ENCODE peak calls at places on chromosomes 6 and 20, in six cellular contexts. One of them, this sample, is unnamed.

GRCh38 chr6:151005126-151005525 is 139.6 kb downstream of the MTHFD1L start:
- DNase-seq in A549: no peak
- DNase-seq in endothelial cell: no peak
- DNase-seq in putamen: no peak
- DNase-seq in NAMALWA: no peak
- DNase-seq in T-helper 1 cell: no peak
- DNase-seq in this sample: no peak

GRCh38 chr6:26195924-26196845 is 109.0 kb downstream of the HFE start:
- DNase-seq in putamen: no peak
- DNase-seq in A549: no peak
- DNase-seq in NAMALWA: peak; percentile 89
- DNase-seq in endothelial cell: no peak
- DNase-seq in T-helper 1 cell: no peak
- DNase-seq in this sample: no peak

GRCh38 chr6:57141451-57142177 is 30.5 kb upstream of the BAG2 start:
- DNase-seq in A549: no peak
- DNase-seq in NAMALWA: no peak
- DNase-seq in endothelial cell: no peak
- DNase-seq in T-helper 1 cell: no peak
- DNase-seq in putamen: no peak
- DNase-seq in this sample: no peak

GRCh38 chr6:148962854-148963515 is 216.2 kb downstream of the UST start:
- DNase-seq in NAMALWA: no peak
- DNase-seq in endothelial cell: no peak
- DNase-seq in putamen: no peak
- DNase-seq in T-helper 1 cell: no peak
- DNase-seq in A549: no peak
- DNase-seq in this sample: no peak

GRCh38 chr20:34621383-34622367 is 55.2 kb downstream of the PIGU start:
- DNase-seq in endothelial cell: no peak
- DNase-seq in NAMALWA: no peak
- DNase-seq in T-helper 1 cell: no peak
- DNase-seq in putamen: no peak
- DNase-seq in A549: peak; percentile 60
- DNase-seq in this sample: no peak

GRCh38 chr6:5998741-5999687 is 7.7 kb downstream of the NRN1 start:
- DNase-seq in endothelial cell: peak; percentile 63
- DNase-seq in putamen: no peak
- DNase-seq in NAMALWA: no peak
- DNase-seq in T-helper 1 cell: no peak
- DNase-seq in A549: no peak
- DNase-seq in this sample: no peak

GRCh38 chr6:116030745-116031144 is 29.9 kb downstream of the FRK start:
- DNase-seq in A549: no peak
- DNase-seq in NAMALWA: no peak
- DNase-seq in T-helper 1 cell: no peak
- DNase-seq in endothelial cell: no peak
- DNase-seq in putamen: no peak
- DNase-seq in this sample: no peak

GRCh38 chr6:80319286-80319685 is 212.8 kb downstream of the BCKDHB start:
- DNase-seq in putamen: no peak
- DNase-seq in endothelial cell: no peak
- DNase-seq in NAMALWA: no peak
- DNase-seq in A549: no peak
- DNase-seq in T-helper 1 cell: no peak
- DNase-seq in this sample: no peak

GRCh38 chr20:24959591-24960301 is 10.7 kb downstream of the CST7 start:
- DNase-seq in putamen: no peak
- DNase-seq in T-helper 1 cell: no peak
- DNase-seq in A549: no peak
- DNase-seq in endothelial cell: no peak
- DNase-seq in NAMALWA: no peak
- DNase-seq in this sample: peak; percentile 87

GRCh38 chr6:1851681-1852456 is 242.2 kb downstream of the FOXC1 start:
- DNase-seq in endothelial cell: no peak
- DNase-seq in A549: no peak
- DNase-seq in putamen: no peak
- DNase-seq in NAMALWA: no peak
- DNase-seq in T-helper 1 cell: no peak
- DNase-seq in this sample: no peak

GRCh38 chr6:9252784-9253183 is 817.4 kb upstream of the SLC35B3 start:
- DNase-seq in endothelial cell: no peak
- DNase-seq in putamen: no peak
- DNase-seq in NAMALWA: no peak
- DNase-seq in A549: no peak
- DNase-seq in T-helper 1 cell: no peak
- DNase-seq in this sample: no peak

GRCh38 chr6:157518399-157519250 is 137.6 kb downstream of the ZDHHC14 start:
- DNase-seq in putamen: no peak
- DNase-seq in A549: peak; percentile 15
- DNase-seq in NAMALWA: no peak
- DNase-seq in endothelial cell: no peak
- DNase-seq in T-helper 1 cell: no peak
- DNase-seq in this sample: peak; percentile 69

GRCh38 chr6:157609556-157609955 is 213.5 kb upstream of the SNX9 start:
- DNase-seq in T-helper 1 cell: no peak
- DNase-seq in putamen: no peak
- DNase-seq in endothelial cell: no peak
- DNase-seq in NAMALWA: no peak
- DNase-seq in A549: no peak
- DNase-seq in this sample: peak; percentile 45

GRCh38 chr6:3751019-3751729 is at the start of gene PXDC1:
- DNase-seq in T-helper 1 cell: no peak
- DNase-seq in NAMALWA: no peak
- DNase-seq in putamen: no peak
- DNase-seq in endothelial cell: peak; percentile 27
- DNase-seq in A549: no peak
- DNase-seq in this sample: no peak

GRCh38 chr6:50128420-50129005 is 78.8 kb upstream of the DEFB112 start:
- DNase-seq in endothelial cell: no peak
- DNase-seq in A549: no peak
- DNase-seq in NAMALWA: peak; percentile 32
- DNase-seq in T-helper 1 cell: no peak
- DNase-seq in putamen: no peak
- DNase-seq in this sample: no peak

GRCh38 chr6:14700202-14700601 is 545.7 kb upstream of the JARID2 start:
- DNase-seq in putamen: no peak
- DNase-seq in NAMALWA: no peak
- DNase-seq in T-helper 1 cell: no peak
- DNase-seq in endothelial cell: no peak
- DNase-seq in A549: no peak
- DNase-seq in this sample: no peak

GRCh38 chr6:52231411-52232127 is 12.7 kb downstream of the IL17F start:
- DNase-seq in T-helper 1 cell: no peak
- DNase-seq in putamen: no peak
- DNase-seq in A549: no peak
- DNase-seq in NAMALWA: no peak
- DNase-seq in endothelial cell: no peak
- DNase-seq in this sample: no peak

GRCh38 chr20:11891827-11892521 is 25.7 kb upstream of the BTBD3 start:
- DNase-seq in endothelial cell: peak; percentile 74
- DNase-seq in T-helper 1 cell: no peak
- DNase-seq in NAMALWA: no peak
- DNase-seq in putamen: peak; percentile 48
- DNase-seq in A549: peak; percentile 74
- DNase-seq in this sample: no peak

GRCh38 chr6:105896052-105896820 is 189.9 kb upstream of the PRDM1 start:
- DNase-seq in NAMALWA: peak; percentile 70
- DNase-seq in putamen: no peak
- DNase-seq in A549: no peak
- DNase-seq in endothelial cell: no peak
- DNase-seq in T-helper 1 cell: no peak
- DNase-seq in this sample: no peak

GRCh38 chr20:56934888-56935287 is 305.8 kb downstream of the TFAP2C start:
- DNase-seq in A549: no peak
- DNase-seq in T-helper 1 cell: no peak
- DNase-seq in endothelial cell: no peak
- DNase-seq in putamen: peak; percentile 9
- DNase-seq in NAMALWA: no peak
- DNase-seq in this sample: no peak

GRCh38 chr6:110415297-110415916 is at the start of gene DDO:
- DNase-seq in NAMALWA: no peak
- DNase-seq in A549: no peak
- DNase-seq in T-helper 1 cell: no peak
- DNase-seq in putamen: peak; percentile 90
- DNase-seq in endothelial cell: no peak
- DNase-seq in this sample: no peak

GRCh38 chr6:20574355-20574754 is 40.1 kb downstream of the CDKAL1 start:
- DNase-seq in putamen: no peak
- DNase-seq in endothelial cell: no peak
- DNase-seq in NAMALWA: no peak
- DNase-seq in A549: no peak
- DNase-seq in T-helper 1 cell: no peak
- DNase-seq in this sample: no peak

GRCh38 chr6:30810813-30811329 is 66.5 kb upstream of the IER3 start:
- DNase-seq in T-helper 1 cell: no peak
- DNase-seq in NAMALWA: no peak
- DNase-seq in endothelial cell: no peak
- DNase-seq in A549: no peak
- DNase-seq in putamen: no peak
- DNase-seq in this sample: no peak

GRCh38 chr6:29730575-29731126 is 7.4 kb downstream of the HLA-F start:
- DNase-seq in A549: no peak
- DNase-seq in putamen: no peak
- DNase-seq in endothelial cell: no peak
- DNase-seq in T-helper 1 cell: no peak
- DNase-seq in NAMALWA: no peak
- DNase-seq in this sample: no peak

GRCh38 chr20:11833825-11834224 is 83.9 kb upstream of the BTBD3 start:
- DNase-seq in T-helper 1 cell: no peak
- DNase-seq in A549: no peak
- DNase-seq in putamen: no peak
- DNase-seq in endothelial cell: no peak
- DNase-seq in NAMALWA: no peak
- DNase-seq in this sample: no peak

GRCh38 chr6:35085359-35086281 is 55.5 kb downstream of the TCP11 start:
- DNase-seq in endothelial cell: no peak
- DNase-seq in putamen: no peak
- DNase-seq in A549: no peak
- DNase-seq in T-helper 1 cell: no peak
- DNase-seq in NAMALWA: no peak
- DNase-seq in this sample: peak; percentile 79

GRCh38 chr6:157106487-157106886 is 216.8 kb downstream of the TMEM242 start:
- DNase-seq in putamen: no peak
- DNase-seq in NAMALWA: no peak
- DNase-seq in T-helper 1 cell: no peak
- DNase-seq in A549: peak; percentile 47
- DNase-seq in endothelial cell: no peak
- DNase-seq in this sample: no peak

GRCh38 chr6:44049989-44050871 is 77.0 kb downstream of the MRPL14 start:
- DNase-seq in putamen: no peak
- DNase-seq in T-helper 1 cell: no peak
- DNase-seq in endothelial cell: no peak
- DNase-seq in NAMALWA: no peak
- DNase-seq in A549: no peak
- DNase-seq in this sample: no peak

GRCh38 chr20:32521780-32522524 is 63.2 kb downstream of the NOL4L start:
- DNase-seq in endothelial cell: peak; percentile 87
- DNase-seq in putamen: no peak
- DNase-seq in NAMALWA: peak; percentile 66
- DNase-seq in T-helper 1 cell: peak; percentile 41
- DNase-seq in A549: peak; percentile 79
- DNase-seq in this sample: no peak

GRCh38 chr6:37838209-37838921 is 18.8 kb downstream of the ZFAND3 start:
- DNase-seq in NAMALWA: no peak
- DNase-seq in putamen: no peak
- DNase-seq in T-helper 1 cell: no peak
- DNase-seq in endothelial cell: no peak
- DNase-seq in A549: no peak
- DNase-seq in this sample: no peak

GRCh38 chr6:108250240-108250866 is 10.5 kb downstream of the SNX3 start:
- DNase-seq in A549: no peak
- DNase-seq in NAMALWA: peak; percentile 76
- DNase-seq in putamen: no peak
- DNase-seq in T-helper 1 cell: no peak
- DNase-seq in endothelial cell: no peak
- DNase-seq in this sample: no peak

GRCh38 chr6:165568326-165568725 is 94.7 kb downstream of the PDE10A start:
- DNase-seq in A549: no peak
- DNase-seq in putamen: no peak
- DNase-seq in NAMALWA: no peak
- DNase-seq in T-helper 1 cell: no peak
- DNase-seq in endothelial cell: no peak
- DNase-seq in this sample: no peak

GRCh38 chr20:40868568-40869223 is 159.9 kb upstream of the TOP1 start:
- DNase-seq in A549: no peak
- DNase-seq in putamen: peak; percentile 56
- DNase-seq in T-helper 1 cell: no peak
- DNase-seq in NAMALWA: no peak
- DNase-seq in endothelial cell: no peak
- DNase-seq in this sample: no peak

GRCh38 chr6:37134622-37135191 is 35.2 kb upstream of the PIM1 start:
- DNase-seq in endothelial cell: no peak
- DNase-seq in A549: peak; percentile 88
- DNase-seq in putamen: no peak
- DNase-seq in T-helper 1 cell: no peak
- DNase-seq in NAMALWA: no peak
- DNase-seq in this sample: no peak

GRCh38 chr20:38170219-38170902 is 5.3 kb upstream of the TGM2 start:
- DNase-seq in endothelial cell: no peak
- DNase-seq in T-helper 1 cell: no peak
- DNase-seq in A549: no peak
- DNase-seq in NAMALWA: no peak
- DNase-seq in putamen: no peak
- DNase-seq in this sample: no peak

This sample was measured in mesenteric fat pad.